ENCODE peak calls at places on chromosomes 12 and 14, in five cellular contexts. One of them, this sample, is unnamed.
A peak's percentile ranks its signal among the peaks of the same experiment; 100 is the strongest.

GRCh38 chr14:105369653-105370040 is 28.7 kb upstream of the TEX22 start:
- DNase-seq in upper lobe of right lung: no peak
- DNase-seq in fibroblast of pulmonary artery: no peak
- DNase-seq in spleen: no peak
- DNase-seq in hepatocyte: no peak
- DNase-seq in this sample: no peak

GRCh38 chr14:80172380-80173055 is 38.8 kb downstream of the DIO2 start:
- DNase-seq in upper lobe of right lung: no peak
- DNase-seq in fibroblast of pulmonary artery: no peak
- DNase-seq in spleen: no peak
- DNase-seq in hepatocyte: no peak
- DNase-seq in this sample: no peak

GRCh38 chr12:100986595-100987547 is 192.3 kb downstream of the ANO4 start:
- DNase-seq in upper lobe of right lung: no peak
- DNase-seq in fibroblast of pulmonary artery: no peak
- DNase-seq in spleen: no peak
- DNase-seq in hepatocyte: no peak
- DNase-seq in this sample: peak; percentile 50

GRCh38 chr12:53623526-53623925 is 2.7 kb downstream of the ATF7 start:
- DNase-seq in upper lobe of right lung: no peak
- DNase-seq in fibroblast of pulmonary artery: peak; percentile 81
- DNase-seq in spleen: no peak
- DNase-seq in hepatocyte: peak; percentile 46
- DNase-seq in this sample: no peak

GRCh38 chr12:19186722-19187661 is 57.5 kb downstream of the PLEKHA5 start:
- DNase-seq in upper lobe of right lung: no peak
- DNase-seq in fibroblast of pulmonary artery: peak; percentile 82
- DNase-seq in spleen: no peak
- DNase-seq in hepatocyte: peak; percentile 69
- DNase-seq in this sample: peak; percentile 78

GRCh38 chr14:61498303-61498702 is 176.9 kb downstream of the PRKCH start:
- DNase-seq in upper lobe of right lung: no peak
- DNase-seq in fibroblast of pulmonary artery: peak; percentile 74
- DNase-seq in spleen: no peak
- DNase-seq in hepatocyte: no peak
- DNase-seq in this sample: peak; percentile 21

GRCh38 chr14:101740981-101741380 is 20.5 kb upstream of the PPP2R5C start:
- DNase-seq in upper lobe of right lung: no peak
- DNase-seq in fibroblast of pulmonary artery: no peak
- DNase-seq in spleen: peak; percentile 30
- DNase-seq in hepatocyte: no peak
- DNase-seq in this sample: no peak

GRCh38 chr14:103131580-103131979 is 8.3 kb downstream of the TNFAIP2 start:
- DNase-seq in upper lobe of right lung: no peak
- DNase-seq in fibroblast of pulmonary artery: no peak
- DNase-seq in spleen: no peak
- DNase-seq in hepatocyte: no peak
- DNase-seq in this sample: no peak

GRCh38 chr14:100664234-100664633 is 62.5 kb upstream of the DLK1 start:
- DNase-seq in upper lobe of right lung: no peak
- DNase-seq in fibroblast of pulmonary artery: no peak
- DNase-seq in spleen: no peak
- DNase-seq in hepatocyte: no peak
- DNase-seq in this sample: no peak

GRCh38 chr12:64680235-64680634 is 69.9 kb downstream of the RASSF3 start:
- DNase-seq in upper lobe of right lung: no peak
- DNase-seq in fibroblast of pulmonary artery: no peak
- DNase-seq in spleen: no peak
- DNase-seq in hepatocyte: no peak
- DNase-seq in this sample: no peak

GRCh38 chr12:92396647-92397258 is 251.1 kb upstream of the BTG1 start:
- DNase-seq in upper lobe of right lung: no peak
- DNase-seq in fibroblast of pulmonary artery: peak; percentile 27
- DNase-seq in spleen: no peak
- DNase-seq in hepatocyte: peak; percentile 13
- DNase-seq in this sample: peak; percentile 85

GRCh38 chr12:2382391-2383155 is 329.8 kb downstream of the CACNA1C start:
- DNase-seq in upper lobe of right lung: no peak
- DNase-seq in fibroblast of pulmonary artery: no peak
- DNase-seq in spleen: no peak
- DNase-seq in hepatocyte: no peak
- DNase-seq in this sample: no peak
- TF ChIP-seq CTCF in upper lobe of right lung: no peak
- TF ChIP-seq CTCF in fibroblast of pulmonary artery: no peak
- TF ChIP-seq CTCF in spleen: no peak
- TF ChIP-seq CTCF in hepatocyte: no peak
- TF ChIP-seq CTCF in this sample: no peak

GRCh38 chr12:112905451-112906089 is 1.2 kb upstream of the OAS1 start:
- DNase-seq in upper lobe of right lung: no peak
- DNase-seq in fibroblast of pulmonary artery: no peak
- DNase-seq in spleen: no peak
- DNase-seq in hepatocyte: no peak
- DNase-seq in this sample: no peak

GRCh38 chr12:112909693-112910092 is 2.9 kb downstream of the OAS1 start:
- DNase-seq in upper lobe of right lung: no peak
- DNase-seq in fibroblast of pulmonary artery: no peak
- DNase-seq in spleen: no peak
- DNase-seq in hepatocyte: no peak
- DNase-seq in this sample: no peak

GRCh38 chr12:112906712-112907414 is at the start of gene OAS1:
- DNase-seq in upper lobe of right lung: no peak
- DNase-seq in fibroblast of pulmonary artery: peak; percentile 48
- DNase-seq in spleen: no peak
- DNase-seq in hepatocyte: peak; percentile 78
- DNase-seq in this sample: peak; percentile 22

GRCh38 chr12:112908548-112908947 is 1.8 kb downstream of the OAS1 start:
- DNase-seq in upper lobe of right lung: no peak
- DNase-seq in fibroblast of pulmonary artery: no peak
- DNase-seq in spleen: no peak
- DNase-seq in hepatocyte: no peak
- DNase-seq in this sample: no peak

DNA sequence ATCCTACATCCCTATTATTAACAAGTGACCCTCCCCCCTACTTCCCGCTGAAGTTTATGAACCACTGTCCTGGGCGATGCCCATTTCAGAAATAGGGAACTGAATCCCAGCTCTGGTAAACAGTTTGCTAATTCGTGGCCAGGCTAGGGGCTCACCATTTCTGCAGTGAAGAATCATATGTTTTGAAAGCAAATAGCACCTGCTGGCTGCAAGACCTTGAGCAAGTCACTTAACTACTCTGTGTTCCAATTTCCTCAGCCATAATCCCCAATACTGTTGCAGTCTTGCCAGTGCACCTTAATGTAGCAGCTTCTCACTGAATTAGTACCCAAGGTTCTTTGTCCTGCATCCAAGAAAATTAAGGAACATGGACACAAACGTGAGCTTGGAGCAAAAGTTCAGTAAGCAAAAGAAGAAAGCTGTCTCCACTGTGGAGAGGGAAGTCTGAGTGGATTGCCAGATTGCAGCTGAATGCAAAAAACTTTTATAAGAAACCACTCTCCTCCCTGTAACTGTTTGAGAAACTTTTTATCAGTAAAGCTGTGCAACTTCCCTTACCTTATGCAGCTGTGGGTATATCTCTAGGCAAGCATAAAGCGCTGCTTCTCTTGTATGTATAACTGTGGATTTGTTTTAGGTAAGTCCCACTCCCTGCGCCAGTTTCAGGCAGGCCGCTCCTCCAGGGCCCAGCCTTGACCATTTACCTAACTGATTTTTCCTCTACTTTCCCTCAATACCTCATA is 824 bp downstream of the OAS1 start:
- DNase-seq in upper lobe of right lung: no peak
- DNase-seq in fibroblast of pulmonary artery: no peak
- DNase-seq in spleen: no peak
- DNase-seq in hepatocyte: no peak
- DNase-seq in this sample: no peak
- H3K4me3 ChIP-seq in upper lobe of right lung: peak overlapping the region; percentile 61
- H3K4me3 ChIP-seq in fibroblast of pulmonary artery: no peak overlapping the region
- H3K4me3 ChIP-seq in spleen: peak overlapping the region; percentile 56
- H3K4me3 ChIP-seq in hepatocyte: no peak overlapping the region
- H3K4me3 ChIP-seq in this sample: peak overlapping the region; percentile 32

GRCh38 chr12:61355105-61355504 is 905.1 kb upstream of the USP15 start:
- DNase-seq in upper lobe of right lung: no peak
- DNase-seq in fibroblast of pulmonary artery: no peak
- DNase-seq in spleen: no peak
- DNase-seq in hepatocyte: no peak
- DNase-seq in this sample: no peak

GRCh38 chr12:61362037-61362436 is 898.2 kb upstream of the USP15 start:
- DNase-seq in upper lobe of right lung: no peak
- DNase-seq in fibroblast of pulmonary artery: no peak
- DNase-seq in spleen: no peak
- DNase-seq in hepatocyte: no peak
- DNase-seq in this sample: no peak

GRCh38 chr12:61356485-61356884 is 903.7 kb upstream of the USP15 start:
- DNase-seq in upper lobe of right lung: no peak
- DNase-seq in fibroblast of pulmonary artery: no peak
- DNase-seq in spleen: no peak
- DNase-seq in hepatocyte: no peak
- DNase-seq in this sample: no peak

GRCh38 chr12:61357496-61357895 is 902.7 kb upstream of the USP15 start:
- DNase-seq in upper lobe of right lung: no peak
- DNase-seq in fibroblast of pulmonary artery: no peak
- DNase-seq in spleen: no peak
- DNase-seq in hepatocyte: no peak
- DNase-seq in this sample: no peak
- TF ChIP-seq CTCF in upper lobe of right lung: no peak
- TF ChIP-seq CTCF in fibroblast of pulmonary artery: no peak
- TF ChIP-seq CTCF in spleen: no peak
- TF ChIP-seq CTCF in hepatocyte: no peak
- TF ChIP-seq CTCF in this sample: no peak

GRCh38 chr14:77270361-77271112 is 469 bp downstream of the NGB start:
- DNase-seq in upper lobe of right lung: no peak
- DNase-seq in fibroblast of pulmonary artery: no peak
- DNase-seq in spleen: peak; percentile 58
- DNase-seq in hepatocyte: no peak
- DNase-seq in this sample: no peak
- H3K4me3 ChIP-seq in upper lobe of right lung: no peak overlapping the region
- H3K4me3 ChIP-seq in fibroblast of pulmonary artery: no peak overlapping the region
- H3K4me3 ChIP-seq in spleen: no peak overlapping the region
- H3K4me3 ChIP-seq in hepatocyte: no peak overlapping the region
- H3K4me3 ChIP-seq in this sample: no peak overlapping the region

GRCh38 chr14:76918751-76919421 is 92.7 kb downstream of the LRRC74A start:
- DNase-seq in upper lobe of right lung: peak; percentile 96
- DNase-seq in fibroblast of pulmonary artery: peak; percentile 99
- DNase-seq in spleen: peak; percentile 88
- DNase-seq in hepatocyte: peak; percentile 96
- DNase-seq in this sample: peak; percentile 99
- TF ChIP-seq CTCF in upper lobe of right lung: peak; percentile 20
- TF ChIP-seq CTCF in fibroblast of pulmonary artery: peak; percentile 9
- TF ChIP-seq CTCF in spleen: no peak
- TF ChIP-seq CTCF in hepatocyte: no peak
- TF ChIP-seq CTCF in this sample: no peak